ENCODE peak calls at places on chromosomes 1 and 21, in four cellular contexts. N is cardiac muscle cell, I is lower lobe of right lung, K is AG10803. X is an unnamed sample.

GRCh38 chr1:24388331-24388870 is 25.2 kb downstream of the STPG1 start:
- DNase-seq in I (no peak), K (peak), N (no peak), X (no peak)

GRCh38 chr1:76313304-76313703 is 238.8 kb downstream of the ST6GALNAC3 start:
- DNase-seq in K (no peak), I (no peak), N (no peak), X (no peak)

GRCh38 chr1:232853994-232854532 is 48.8 kb downstream of the MAP10 start:
- DNase-seq in N (peak), I (no peak), K (peak), X (no peak)

GRCh38 chr1:61170328-61171238 is 88.2 kb downstream of the NFIA start:
- DNase-seq in I (no peak), N (peak), K (peak), X (no peak)

GRCh38 chr1:39046811-39047210 is 20.7 kb downstream of the NDUFS5 start:
- DNase-seq in I (peak), N (peak), K (peak), X (no peak)

GRCh38 chr1:181044449-181044966 is 10.7 kb downstream of the MR1 start:
- DNase-seq in I (peak), K (no peak), N (no peak), X (no peak)

GRCh38 chr1:31705080-31705866 is 1.5 kb upstream of the COL16A1 start:
- DNase-seq in K (peak), N (peak), I (no peak), X (peak)

GRCh38 chr1:42189931-42190853 is 25.6 kb upstream of the GUCA2A start:
- DNase-seq in K (no peak), N (no peak), I (no peak), X (no peak)

GRCh38 chr1:59879556-59879955 is 47.0 kb downstream of the CYP2J2 start:
- DNase-seq in N (peak), K (peak), I (peak), X (peak)

GRCh38 chr1:9289090-9289534 is 3.6 kb upstream of the SPSB1 start:
- DNase-seq in K (peak), I (peak), N (peak), X (peak)

GRCh38 chr1:3740038-3740437 is 12.2 kb upstream of the CCDC27 start:
- DNase-seq in N (no peak), I (no peak), K (no peak), X (no peak)

GRCh38 chr1:85144351-85144750 is 56.5 kb downstream of the SYDE2 start:
- DNase-seq in I (no peak), K (no peak), N (no peak), X (no peak)

GRCh38 chr1:72105201-72105600 is 177.1 kb downstream of the NEGR1 start:
- DNase-seq in K (no peak), I (no peak), N (no peak), X (no peak)

GRCh38 chr1:115714572-115715141 is 53.9 kb downstream of the CASQ2 start:
- DNase-seq in I (peak), N (no peak), K (no peak), X (no peak)

GRCh38 chr1:110210604-110211502 is 739 bp downstream of the KCNC4 start:
- DNase-seq in I (peak), K (peak), N (peak), X (peak)

GRCh38 chr1:153679337-153680119 is 1.0 kb downstream of the NPR1 start:
- DNase-seq in N (peak), I (peak), K (no peak), X (peak)

GRCh38 chr1:198220428-198220827 is 63.6 kb downstream of the NEK7 start:
- DNase-seq in K (peak), N (peak), I (no peak), X (no peak)

GRCh38 chr1:107695341-107695740 is 269.6 kb downstream of the VAV3 start:
- DNase-seq in N (no peak), I (no peak), K (peak), X (no peak)

GRCh38 chr1:219119839-219120238 is 53.8 kb upstream of the LYPLAL1 start:
- DNase-seq in N (no peak), K (peak), I (no peak), X (no peak)

GRCh38 chr1:202998836-202999750 is 8.1 kb upstream of the TMEM183A start:
- DNase-seq in K (peak), N (peak), I (no peak), X (peak)

GRCh38 chr1:117146570-117147340 is 25.2 kb upstream of the TRIM45 start:
- DNase-seq in N (peak), K (peak), I (no peak), X (no peak)

GRCh38 chr1:147833231-147833840 is 69.3 kb upstream of the GJA8 start:
- DNase-seq in N (no peak), K (no peak), I (no peak), X (no peak)

GRCh38 chr1:197921235-197922069 is 4.3 kb downstream of the LHX9 start:
- DNase-seq in K (no peak), N (no peak), I (peak), X (peak)

GRCh38 chr1:21922103-21923014 is 14.8 kb downstream of the HSPG2 start:
- DNase-seq in K (no peak), N (no peak), I (no peak), X (no peak)

GRCh38 chr1:87437663-87438295 is 109.1 kb downstream of the LMO4 start:
- DNase-seq in N (no peak), K (no peak), I (no peak), X (no peak)

GRCh38 chr21:45035477-45035848 is 38.9 kb upstream of the ADARB1 start:
- DNase-seq in K (no peak), I (no peak), N (no peak), X (no peak)

GRCh38 chr1:31843506-31843905 is 27.7 kb upstream of the SPOCD1 start:
- DNase-seq in I (no peak), K (peak), N (peak), X (no peak)

GRCh38 chr21:32819702-32820101 is 48.1 kb upstream of the PAXBP1 start:
- DNase-seq in N (peak), I (no peak), K (peak), X (no peak)

GRCh38 chr1:244778356-244778755 is 57.1 kb upstream of the COX20 start:
- DNase-seq in K (peak), N (peak), I (no peak), X (no peak)

GRCh38 chr21:45877160-45877438 is 104.5 kb upstream of the COL6A1 start:
- DNase-seq in I (no peak), K (no peak), N (no peak), X (no peak)

GRCh38 chr1:204503122-204503912 is 8.7 kb upstream of the PIK3C2B start:
- DNase-seq in I (no peak), K (peak), N (peak), X (peak)

GRCh38 chr1:1963570-1963969 is 40.0 kb downstream of the CFAP74 start:
- DNase-seq in N (no peak), K (no peak), I (no peak), X (no peak)

GRCh38 chr1:119582801-119583200 is 65.3 kb downstream of the ZNF697 start:
- DNase-seq in N (peak), K (peak), I (peak), X (peak)

GRCh38 chr1:168319691-168320090 is 39.0 kb downstream of the TBX19 start:
- DNase-seq in N (peak), I (no peak), K (no peak), X (peak)

GRCh38 chr21:30942192-30942591 is 60.8 kb upstream of the KRTAP11-1 start:
- DNase-seq in K (no peak), N (no peak), I (no peak), X (no peak)

GRCh38 chr1:22428672-22429071 is 23.0 kb upstream of the ZBTB40 start:
- DNase-seq in N (peak), I (no peak), K (peak), X (no peak)

DNA sequence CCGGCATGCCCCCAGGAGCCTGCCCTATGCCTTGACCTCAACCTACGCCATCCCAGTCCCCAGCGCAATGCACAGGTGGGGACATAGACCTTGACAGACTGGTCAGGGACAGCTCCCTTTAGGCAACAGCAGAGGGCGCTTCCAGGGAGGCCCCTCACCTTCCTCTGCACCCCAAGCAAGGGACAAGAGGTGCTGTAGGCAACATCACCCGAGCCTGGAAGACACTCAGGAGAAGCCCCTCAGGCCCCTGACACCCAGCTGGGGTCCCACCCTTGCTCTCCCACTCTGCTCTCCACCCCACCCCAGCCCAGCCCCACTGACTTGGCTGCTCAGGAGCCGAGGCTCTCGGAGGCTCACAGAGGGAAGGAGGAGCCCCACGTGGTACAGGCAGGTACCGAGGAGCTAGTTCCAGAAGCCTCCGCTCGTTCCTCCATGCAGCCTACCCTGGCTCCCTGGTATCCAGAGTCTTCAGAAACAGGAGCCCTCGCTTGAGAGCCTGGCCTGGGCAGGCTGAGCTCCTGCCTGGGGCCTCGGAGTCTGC is 2.4 kb upstream of the WNT3A start:
- DNase-seq in N (peak), I (peak), K (peak), X (no peak)
- TF ChIP-seq CTCF in N (peak), I (peak), K (peak), X (peak)

GRCh38 chr1:91018006-91018405 is 3.8 kb downstream of the ZNF644 start:
- DNase-seq in I (no peak), K (peak), N (peak), X (no peak)
- TF ChIP-seq CTCF in I (peak), K (peak), N (peak), X (peak)

DNA sequence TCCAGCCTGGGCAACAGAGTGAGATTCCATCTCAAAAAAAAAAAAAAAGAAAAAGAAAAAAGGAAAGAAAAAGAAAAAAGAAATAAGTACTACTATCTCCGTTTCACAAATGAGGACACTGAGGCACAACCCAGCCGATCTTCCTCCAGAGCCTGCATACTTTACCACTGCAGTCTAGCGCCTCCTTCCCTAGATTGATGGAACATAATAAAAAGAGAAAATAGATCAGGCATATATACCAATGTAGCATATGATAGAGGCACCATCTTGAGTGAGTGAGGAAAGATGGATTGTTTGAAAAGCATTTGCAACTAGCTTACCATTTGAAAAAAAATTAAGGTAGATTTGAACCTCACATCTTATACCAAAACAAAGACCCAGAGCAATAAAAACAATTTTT is 5.2 kb upstream of the DPM3 start:
- DNase-seq in K (no peak), I (no peak), N (no peak), X (no peak)
- TF ChIP-seq CTCF in K (no peak), I (no peak), N (peak), X (no peak)

DNA sequence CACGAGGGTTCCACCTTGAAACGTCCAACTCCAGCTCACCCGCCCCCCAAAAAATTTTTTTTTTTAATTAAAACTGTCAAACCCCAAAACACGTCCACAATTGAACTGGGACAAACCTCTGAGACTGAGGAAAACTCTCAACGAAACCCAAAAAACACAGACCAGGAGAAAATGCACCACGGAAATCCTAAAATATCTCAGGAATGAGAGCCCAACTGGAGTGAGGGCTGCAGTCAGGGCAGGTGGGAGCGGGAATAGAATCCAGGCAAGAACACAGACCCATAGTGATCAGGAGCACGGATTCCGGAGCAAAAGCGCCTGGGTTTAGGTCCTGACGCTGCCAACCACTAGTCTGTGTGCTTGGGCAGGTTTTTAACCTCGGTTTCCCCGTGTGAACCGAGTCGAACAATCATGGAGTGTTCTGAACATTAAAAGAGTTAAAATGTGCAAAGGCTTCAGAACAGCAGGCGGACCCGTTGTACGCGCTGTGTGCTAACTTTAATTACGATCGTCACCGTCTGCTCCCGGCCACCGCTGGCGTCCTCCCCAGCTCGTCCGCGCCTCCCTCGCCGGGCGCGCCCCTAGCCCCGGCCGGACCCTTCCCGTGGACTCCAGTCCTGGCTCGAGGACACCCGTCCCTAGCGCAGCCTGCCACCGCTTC is 624 bp downstream of the ARHGAP29 start:
- DNase-seq in K (peak), N (peak), I (no peak), X (no peak)
- TF ChIP-seq CTCF in K (peak), N (peak), I (no peak), X (no peak)

GRCh38 chr1:194533641-194534040 is 1347.2 kb upstream of the B3GALT2 start:
- DNase-seq in I (no peak), K (no peak), N (no peak), X (no peak)
- TF ChIP-seq CTCF in I (no peak), K (no peak), N (no peak), X (no peak)

GRCh38 chr21:42276526-42277154 is 38.6 kb downstream of the TFF3 start:
- DNase-seq in I (no peak), N (no peak), K (no peak), X (no peak)
- TF ChIP-seq CTCF in I (no peak), N (peak), K (no peak), X (no peak)

GRCh38 chr1:95276429-95276828 is 42.4 kb downstream of the RWDD3 start:
- DNase-seq in I (no peak), K (no peak), N (no peak), X (no peak)
- TF ChIP-seq CTCF in I (no peak), K (no peak), N (no peak), X (no peak)

GRCh38 chr1:51086496-51087271 is 15.3 kb upstream of the C1orf185 start:
- DNase-seq in K (no peak), N (no peak), I (no peak), X (no peak)
- TF ChIP-seq CTCF in K (no peak), N (no peak), I (no peak), X (no peak)

DNA sequence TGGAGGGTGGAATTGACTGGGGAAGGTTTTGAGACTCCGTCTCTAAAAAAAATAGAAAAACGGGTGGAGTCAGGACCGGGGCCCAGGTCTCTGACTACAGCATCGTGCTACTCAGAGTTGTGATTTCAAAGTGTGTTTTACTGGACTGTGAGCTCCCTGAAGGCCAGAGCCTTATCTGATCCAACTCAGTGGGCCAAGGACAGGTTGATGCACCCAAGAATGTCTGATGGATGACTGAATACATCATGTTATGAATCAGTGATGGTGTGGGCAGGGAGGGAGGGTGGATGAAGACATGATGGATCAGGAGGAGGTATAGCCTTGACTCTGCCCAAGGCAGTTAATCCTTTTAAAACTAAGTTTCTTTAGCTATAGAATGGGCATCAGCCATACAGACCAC is 81.6 kb downstream of the FOXD2 start:
- DNase-seq in K (no peak), I (no peak), N (no peak), X (no peak)
- TF ChIP-seq CTCF in K (no peak), I (no peak), N (no peak), X (no peak)